ENCODE peak calls at places on chromosome 22, in four cellular contexts. V is left lung, F is RWPE1, X is NCI-H524 treated with DMSO at 0.1 percent for 48 hours. H is an unnamed sample.

GRCh38 chr22:29638678-29639077 is 35.2 kb downstream of the NF2 start:
- DNase-seq in V (no peak), F (no peak), X (no peak), H (no peak)

GRCh38 chr22:35131423-35132050 is 65.6 kb downstream of the ISX start:
- DNase-seq in V (no peak), F (no peak), X (no peak), H (no peak)

GRCh38 chr22:36968249-36968964 is 50.8 kb downstream of the TST start:
- DNase-seq in V (no peak), F (no peak), X (no peak), H (no peak)

GRCh38 chr22:27668828-27669797 is 132.4 kb downstream of the MN1 start:
- DNase-seq in V (no peak), F (peak; percentile 70), X (peak; percentile 85), H (no peak)

GRCh38 chr22:39518124-39518786 is 2.1 kb upstream of the ATF4 start:
- DNase-seq in V (peak; percentile 3), F (no peak), X (no peak), H (no peak)

GRCh38 chr22:41966607-41967240 is 2.5 kb upstream of the SEPTIN3 start:
- DNase-seq in V (no peak), F (peak; percentile 30), X (peak; percentile 93), H (peak; percentile 41)

GRCh38 chr22:19709063-19709769 is 5.1 kb upstream of the SEPTIN5 start:
- DNase-seq in V (peak; percentile 44), F (no peak), X (no peak), H (no peak)

GRCh38 chr22:29270475-29271271 is 2.6 kb downstream of the EWSR1 start:
- DNase-seq in V (no peak), F (no peak), X (no peak), H (no peak)

GRCh38 chr22:28345304-28345703 is 334.3 kb downstream of the TTC28 start:
- DNase-seq in V (no peak), F (no peak), X (no peak), H (no peak)

GRCh38 chr22:36367479-36367878 is 20.3 kb downstream of the MYH9 start:
- DNase-seq in V (no peak), F (no peak), X (no peak), H (no peak)

GRCh38 chr22:48345631-48346030 is 1482.0 kb downstream of the BRD1 start:
- DNase-seq in V (no peak), F (no peak), X (no peak), H (no peak)

GRCh38 chr22:35215993-35216392 is 41.3 kb upstream of the HMGXB4 start:
- DNase-seq in V (no peak), F (no peak), X (no peak), H (no peak)

GRCh38 chr22:40123387-40123786 is 54.3 kb upstream of the TNRC6B start:
- DNase-seq in V (no peak), F (no peak), X (no peak), H (no peak)